ENCODE peak calls at places on chromosomes 12 and 14, in six cellular contexts. D is brain microvascular endothelial cell, S is heart left ventricle, N is gastrocnemius medialis, K is upper lobe of right lung, A is astrocyte. L is an unnamed sample.

GRCh38 chr14:74085047-74085637 is 386 bp downstream of the LIN52 start:
- DNase-seq in K (no peak), N (no peak), S (no peak), A (peak; percentile 41), D (peak; percentile 29), L (no peak)

GRCh38 chr12:25767613-25768012 is 190.9 kb upstream of the RASSF8 start:
- DNase-seq in A (peak; percentile 52), D (no peak), S (no peak), N (no peak), K (no peak), L (no peak)

GRCh38 chr14:22536853-22537338 is 52.1 kb downstream of the DAD1 start:
- DNase-seq in A (peak; percentile 97), D (peak; percentile 97), S (peak; percentile 57), K (no peak), N (peak; percentile 62), L (no peak)

GRCh38 chr14:100708349-100709217 is 18.1 kb upstream of the DLK1 start:
- DNase-seq in N (no peak), D (no peak), A (no peak), S (peak; percentile 67), K (peak; percentile 87), L (no peak)

GRCh38 chr12:65170245-65170881 is 980 bp downstream of the LEMD3 start:
- DNase-seq in N (peak; percentile 44), S (peak; percentile 65), D (peak; percentile 65), K (peak; percentile 88), A (peak; percentile 50), L (peak; percentile 92)

GRCh38 chr14:30710870-30711269 is 88.8 kb downstream of the SCFD1 start:
- DNase-seq in K (no peak), S (no peak), D (no peak), A (peak; percentile 10), N (no peak), L (no peak)

GRCh38 chr12:76698316-76698715 is 65.6 kb upstream of the ZDHHC17 start:
- DNase-seq in N (no peak), S (no peak), D (no peak), K (no peak), A (no peak), L (no peak)

GRCh38 chr14:99361596-99362220 is 89.7 kb upstream of the BCL11B start:
- DNase-seq in A (no peak), N (no peak), K (no peak), D (no peak), S (no peak), L (no peak)

GRCh38 chr14:66139432-66139831 is 346.7 kb upstream of the CCDC196 start:
- DNase-seq in S (no peak), N (no peak), K (no peak), A (no peak), D (no peak), L (no peak)

GRCh38 chr12:21819236-21819635 is 44.7 kb upstream of the KCNJ8 start:
- DNase-seq in S (no peak), N (no peak), A (peak; percentile 36), K (no peak), D (peak; percentile 56), L (no peak)

GRCh38 chr14:69695664-69696527 is 71.0 kb upstream of the SRSF5 start:
- DNase-seq in N (no peak), A (peak; percentile 50), S (no peak), K (no peak), D (no peak), L (peak; percentile 87)

GRCh38 chr12:114444422-114445279 is 38.7 kb upstream of the TBX5 start:
- DNase-seq in D (no peak), K (no peak), S (no peak), N (no peak), A (peak; percentile 4), L (no peak)

GRCh38 chr14:100979079-100979478 is 75.6 kb upstream of the RTL1 start:
- DNase-seq in S (no peak), A (no peak), K (no peak), D (no peak), N (no peak), L (no peak)

GRCh38 chr14:24678801-24679247 is 44.8 kb upstream of the GZMB start:
- DNase-seq in N (peak; percentile 23), A (peak; percentile 65), D (peak; percentile 67), S (peak; percentile 80), K (peak; percentile 68), L (peak; percentile 88)

GRCh38 chr12:114636723-114637480 is 47.1 kb downstream of the TBX3 start:
- DNase-seq in A (no peak), N (no peak), K (no peak), S (no peak), D (no peak), L (no peak)

DNA sequence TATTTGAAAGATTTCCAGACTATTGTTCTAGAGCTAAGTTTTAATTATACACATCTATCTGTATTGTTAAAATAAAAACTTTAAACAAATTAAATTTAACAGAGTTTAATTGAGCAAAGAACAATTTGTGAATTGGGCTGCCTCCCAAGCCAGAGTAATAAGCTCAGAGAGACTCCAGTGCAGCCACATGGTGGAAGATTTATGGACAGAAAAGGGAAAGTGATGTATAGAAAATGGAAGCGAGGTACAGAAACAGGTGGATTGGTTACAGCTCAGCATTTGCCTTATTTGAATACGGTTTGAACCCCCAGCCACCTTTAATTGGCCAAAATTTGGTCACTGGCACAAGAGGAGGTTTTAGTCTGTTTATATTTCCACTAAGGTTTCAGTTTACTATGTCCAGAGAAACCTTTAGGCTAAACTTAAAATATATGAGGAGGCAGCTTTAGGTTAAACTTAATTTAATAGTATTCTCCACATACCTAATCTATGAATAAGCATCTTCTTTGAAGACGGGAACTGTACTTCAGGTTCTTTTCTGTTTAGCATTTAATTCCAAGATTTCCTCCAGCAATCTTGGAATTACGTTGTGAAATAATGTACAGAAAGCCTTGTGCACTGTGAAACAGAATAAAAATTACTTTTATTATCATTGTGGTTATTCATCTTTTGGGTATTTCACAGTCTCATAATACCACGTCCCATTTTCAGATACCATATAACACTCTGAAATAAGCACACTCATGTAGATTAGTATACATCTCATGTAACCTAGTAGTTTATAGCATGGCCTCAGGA is 19.4 kb downstream of the SRGAP1 start:
- DNase-seq in A (no peak), K (no peak), N (no peak), S (no peak), D (no peak), L (no peak)
- H3K27ac ChIP-seq in A (no peak overlapping the region), K (no peak overlapping the region), N (no peak overlapping the region), S (no peak overlapping the region), D (no peak overlapping the region), L (no peak overlapping the region)

GRCh38 chr14:35367056-35367372 is 37.5 kb downstream of the NFKBIA start:
- DNase-seq in S (no peak), D (no peak), K (no peak), A (no peak), N (no peak), L (no peak)

GRCh38 chr14:35368583-35368982 is 36.0 kb downstream of the NFKBIA start:
- DNase-seq in S (no peak), D (no peak), K (no peak), N (no peak), A (no peak), L (no peak)

GRCh38 chr14:35366521-35366976 is 38.0 kb downstream of the NFKBIA start:
- DNase-seq in K (no peak), N (no peak), D (no peak), A (no peak), S (no peak), L (no peak)

GRCh38 chr14:35368993-35369392 is 35.6 kb downstream of the NFKBIA start:
- DNase-seq in A (no peak), S (no peak), N (no peak), D (no peak), K (no peak), L (no peak)

DNA sequence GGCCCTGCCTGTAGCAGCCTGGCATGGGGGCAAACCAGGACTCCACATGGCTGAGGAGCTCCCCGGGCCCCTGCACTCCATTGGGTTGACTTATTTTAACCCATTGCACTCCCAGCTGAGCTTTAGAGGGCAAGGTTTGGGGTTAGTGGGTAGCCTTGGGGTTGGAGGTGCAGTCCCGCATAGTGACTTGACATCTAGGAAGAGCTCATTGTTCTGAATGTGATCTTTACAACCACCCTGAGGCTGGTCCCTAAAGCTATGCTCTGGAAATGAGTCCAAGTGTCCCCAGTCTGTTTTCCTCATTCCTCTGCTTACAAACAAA is 36.4 kb downstream of the NFKBIA start:
- DNase-seq in S (no peak), K (no peak), N (no peak), A (no peak), D (no peak), L (no peak)
- TF ChIP-seq CTCF in S (no peak), K (no peak), N (no peak), A (no peak), D (no peak), L (no peak)

DNA sequence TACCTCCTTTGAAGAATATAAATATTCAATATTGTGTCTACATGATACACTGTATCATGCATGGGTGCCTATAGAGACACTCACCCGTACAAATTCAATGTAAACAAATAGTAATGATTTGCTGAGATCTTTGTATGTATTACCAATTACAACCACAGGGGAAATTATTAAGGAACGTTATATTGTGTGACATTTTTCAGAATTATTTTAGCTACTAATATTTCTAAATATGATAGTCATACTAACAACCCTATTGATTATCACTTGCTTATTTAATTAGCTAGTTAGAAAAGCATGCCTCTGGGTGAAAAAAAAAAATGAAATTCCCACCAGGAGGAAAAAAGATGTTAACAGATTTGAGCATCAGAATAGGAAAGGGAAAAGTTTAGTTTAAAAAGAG is 2.1 kb downstream of the SOX5 start:
- DNase-seq in S (no peak), D (no peak), N (no peak), A (no peak), K (no peak), L (no peak)
- H3K4me3 ChIP-seq in S (no peak overlapping the region), D (no peak overlapping the region), N (no peak overlapping the region), A (no peak overlapping the region), K (no peak overlapping the region), L (no peak overlapping the region)

DNA sequence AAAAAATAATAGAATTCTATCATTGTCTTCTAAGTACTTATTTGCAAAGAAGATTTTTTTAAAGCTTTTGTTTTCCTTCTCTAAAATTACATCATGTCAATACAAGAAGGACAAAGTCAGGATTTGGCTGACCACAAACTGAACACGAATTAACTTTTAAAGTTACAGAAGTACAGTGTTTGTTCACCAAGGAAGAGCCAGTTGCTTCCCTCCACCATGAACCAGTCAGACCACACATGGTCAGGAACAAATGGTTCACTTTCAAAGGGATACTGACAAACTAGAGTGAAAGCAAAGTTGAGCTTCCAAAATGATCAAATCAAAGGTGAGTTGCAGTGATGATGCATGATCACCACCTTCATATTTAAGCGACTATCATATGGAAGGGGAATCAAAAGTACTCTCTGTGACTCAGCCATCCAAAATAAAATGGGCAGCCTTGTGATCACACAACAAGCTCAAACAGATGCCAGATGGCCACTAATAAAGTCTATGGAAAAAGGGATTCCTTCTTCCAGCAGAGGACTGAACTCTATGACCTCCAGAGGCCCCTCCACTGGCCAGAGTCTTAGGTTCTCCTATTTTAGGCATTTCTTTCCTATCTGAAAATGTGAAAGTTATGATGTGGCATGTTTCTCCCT is 13.1 kb downstream of the NT5DC3 start:
- DNase-seq in K (no peak), N (no peak), D (no peak), S (no peak), A (no peak), L (no peak)
- H3K27ac ChIP-seq in K (no peak overlapping the region), N (no peak overlapping the region), D (no peak overlapping the region), S (no peak overlapping the region), A (no peak overlapping the region), L (no peak overlapping the region)

L was measured in spleen.